ENCODE peak calls at places on chromosomes 5 and 9, in nine cellular contexts. One of them, this sample, is unnamed.

GRCh38 chr5:34657550-34657921 is 1.4 kb downstream of the RAI14 start:
- DNase-seq in HTR-8/SVneo: peak
- DNase-seq in NCI-H2171: no peak
- DNase-seq in left kidney: peak
- DNase-seq in neuronal stem cell: no peak
- DNase-seq in anterior cingulate cortex: no peak
- DNase-seq in effector memory CD4-positive, alpha-beta T cell: no peak
- DNase-seq in amygdala: no peak
- DNase-seq in HS-27A: no peak
- DNase-seq in this sample: peak

GRCh38 chr5:8843766-8844165 is 702.1 kb downstream of the SEMA5A start:
- DNase-seq in anterior cingulate cortex: peak
- DNase-seq in NCI-H2171: no peak
- DNase-seq in HS-27A: no peak
- DNase-seq in effector memory CD4-positive, alpha-beta T cell: no peak
- DNase-seq in HTR-8/SVneo: no peak
- DNase-seq in neuronal stem cell: no peak
- DNase-seq in amygdala: peak
- DNase-seq in left kidney: no peak
- DNase-seq in this sample: no peak

GRCh38 chr9:124595743-124596142 is 88.5 kb upstream of the NR5A1 start:
- DNase-seq in NCI-H2171: no peak
- DNase-seq in anterior cingulate cortex: no peak
- DNase-seq in amygdala: no peak
- DNase-seq in left kidney: peak
- DNase-seq in neuronal stem cell: no peak
- DNase-seq in effector memory CD4-positive, alpha-beta T cell: no peak
- DNase-seq in HS-27A: no peak
- DNase-seq in HTR-8/SVneo: no peak
- DNase-seq in this sample: no peak

GRCh38 chr5:116303810-116304209 is 219.0 kb downstream of the COMMD10 start:
- DNase-seq in left kidney: no peak
- DNase-seq in anterior cingulate cortex: no peak
- DNase-seq in neuronal stem cell: no peak
- DNase-seq in HS-27A: no peak
- DNase-seq in HTR-8/SVneo: no peak
- DNase-seq in NCI-H2171: no peak
- DNase-seq in effector memory CD4-positive, alpha-beta T cell: no peak
- DNase-seq in amygdala: no peak
- DNase-seq in this sample: no peak

GRCh38 chr9:109956811-109957440 is 176.9 kb downstream of the PALM2AKAP2 start:
- DNase-seq in anterior cingulate cortex: no peak
- DNase-seq in HTR-8/SVneo: no peak
- DNase-seq in amygdala: no peak
- DNase-seq in left kidney: peak
- DNase-seq in HS-27A: no peak
- DNase-seq in NCI-H2171: peak
- DNase-seq in neuronal stem cell: peak
- DNase-seq in effector memory CD4-positive, alpha-beta T cell: no peak
- DNase-seq in this sample: no peak

GRCh38 chr9:123011878-123012528 is 21.5 kb upstream of the GPR21 start:
- DNase-seq in amygdala: no peak
- DNase-seq in HTR-8/SVneo: no peak
- DNase-seq in effector memory CD4-positive, alpha-beta T cell: no peak
- DNase-seq in HS-27A: no peak
- DNase-seq in left kidney: no peak
- DNase-seq in NCI-H2171: no peak
- DNase-seq in anterior cingulate cortex: no peak
- DNase-seq in neuronal stem cell: no peak
- DNase-seq in this sample: no peak

GRCh38 chr5:87361031-87361443 is 51.7 kb downstream of the CCNH start:
- DNase-seq in neuronal stem cell: no peak
- DNase-seq in anterior cingulate cortex: no peak
- DNase-seq in amygdala: no peak
- DNase-seq in NCI-H2171: no peak
- DNase-seq in effector memory CD4-positive, alpha-beta T cell: no peak
- DNase-seq in HTR-8/SVneo: no peak
- DNase-seq in HS-27A: no peak
- DNase-seq in left kidney: no peak
- DNase-seq in this sample: no peak

GRCh38 chr5:79070002-79070567 is 518 bp downstream of the BHMT2 start:
- DNase-seq in HTR-8/SVneo: no peak
- DNase-seq in NCI-H2171: no peak
- DNase-seq in effector memory CD4-positive, alpha-beta T cell: no peak
- DNase-seq in neuronal stem cell: no peak
- DNase-seq in HS-27A: no peak
- DNase-seq in left kidney: peak
- DNase-seq in anterior cingulate cortex: no peak
- DNase-seq in amygdala: no peak
- DNase-seq in this sample: peak

GRCh38 chr5:473344-474192 is 30.6 kb downstream of the EXOC3 start:
- DNase-seq in neuronal stem cell: peak
- DNase-seq in HTR-8/SVneo: peak
- DNase-seq in NCI-H2171: peak
- DNase-seq in amygdala: no peak
- DNase-seq in HS-27A: no peak
- DNase-seq in effector memory CD4-positive, alpha-beta T cell: no peak
- DNase-seq in left kidney: peak
- DNase-seq in anterior cingulate cortex: no peak
- DNase-seq in this sample: peak

GRCh38 chr5:123007771-123008170 is 28.8 kb downstream of the PPIC start:
- DNase-seq in anterior cingulate cortex: no peak
- DNase-seq in HS-27A: no peak
- DNase-seq in HTR-8/SVneo: no peak
- DNase-seq in left kidney: no peak
- DNase-seq in NCI-H2171: no peak
- DNase-seq in neuronal stem cell: no peak
- DNase-seq in effector memory CD4-positive, alpha-beta T cell: no peak
- DNase-seq in amygdala: no peak
- DNase-seq in this sample: no peak

GRCh38 chr5:41794478-41794877 is 75.7 kb downstream of the OXCT1 start:
- DNase-seq in NCI-H2171: no peak
- DNase-seq in HTR-8/SVneo: peak
- DNase-seq in neuronal stem cell: no peak
- DNase-seq in anterior cingulate cortex: no peak
- DNase-seq in amygdala: peak
- DNase-seq in left kidney: peak
- DNase-seq in HS-27A: peak
- DNase-seq in effector memory CD4-positive, alpha-beta T cell: no peak
- DNase-seq in this sample: peak

GRCh38 chr5:154296525-154297159 is 106.1 kb downstream of the GALNT10 start:
- DNase-seq in left kidney: no peak
- DNase-seq in amygdala: no peak
- DNase-seq in anterior cingulate cortex: no peak
- DNase-seq in HTR-8/SVneo: no peak
- DNase-seq in HS-27A: no peak
- DNase-seq in neuronal stem cell: no peak
- DNase-seq in effector memory CD4-positive, alpha-beta T cell: no peak
- DNase-seq in NCI-H2171: no peak
- DNase-seq in this sample: no peak

GRCh38 chr9:13291718-13292117 is 12.2 kb upstream of the MPDZ start:
- DNase-seq in left kidney: no peak
- DNase-seq in neuronal stem cell: no peak
- DNase-seq in HS-27A: no peak
- DNase-seq in effector memory CD4-positive, alpha-beta T cell: no peak
- DNase-seq in HTR-8/SVneo: no peak
- DNase-seq in NCI-H2171: no peak
- DNase-seq in anterior cingulate cortex: no peak
- DNase-seq in amygdala: no peak
- DNase-seq in this sample: no peak

GRCh38 chr9:129989740-129990139 is 53.2 kb downstream of the FNBP1 start:
- DNase-seq in HS-27A: peak
- DNase-seq in neuronal stem cell: no peak
- DNase-seq in anterior cingulate cortex: no peak
- DNase-seq in left kidney: no peak
- DNase-seq in HTR-8/SVneo: no peak
- DNase-seq in amygdala: no peak
- DNase-seq in NCI-H2171: no peak
- DNase-seq in effector memory CD4-positive, alpha-beta T cell: no peak
- DNase-seq in this sample: no peak

GRCh38 chr9:14924821-14925220 is 14.6 kb upstream of the FREM1 start:
- DNase-seq in neuronal stem cell: no peak
- DNase-seq in HTR-8/SVneo: peak
- DNase-seq in effector memory CD4-positive, alpha-beta T cell: no peak
- DNase-seq in NCI-H2171: no peak
- DNase-seq in anterior cingulate cortex: no peak
- DNase-seq in amygdala: no peak
- DNase-seq in HS-27A: no peak
- DNase-seq in left kidney: no peak
- DNase-seq in this sample: peak

GRCh38 chr5:172637740-172638139 is 3.3 kb upstream of the NEURL1B start:
- DNase-seq in neuronal stem cell: no peak
- DNase-seq in HTR-8/SVneo: no peak
- DNase-seq in effector memory CD4-positive, alpha-beta T cell: no peak
- DNase-seq in NCI-H2171: no peak
- DNase-seq in amygdala: no peak
- DNase-seq in HS-27A: no peak
- DNase-seq in anterior cingulate cortex: no peak
- DNase-seq in left kidney: no peak
- DNase-seq in this sample: no peak

GRCh38 chr9:107638922-107639321 is 149.4 kb upstream of the KLF4 start:
- DNase-seq in anterior cingulate cortex: no peak
- DNase-seq in HTR-8/SVneo: no peak
- DNase-seq in NCI-H2171: no peak
- DNase-seq in effector memory CD4-positive, alpha-beta T cell: no peak
- DNase-seq in amygdala: no peak
- DNase-seq in left kidney: peak
- DNase-seq in HS-27A: no peak
- DNase-seq in neuronal stem cell: no peak
- DNase-seq in this sample: peak

GRCh38 chr5:105840800-105841199 is 1829.9 kb downstream of the EFNA5 start:
- DNase-seq in HS-27A: no peak
- DNase-seq in HTR-8/SVneo: no peak
- DNase-seq in effector memory CD4-positive, alpha-beta T cell: no peak
- DNase-seq in amygdala: no peak
- DNase-seq in left kidney: no peak
- DNase-seq in neuronal stem cell: no peak
- DNase-seq in anterior cingulate cortex: no peak
- DNase-seq in NCI-H2171: no peak
- DNase-seq in this sample: no peak

GRCh38 chr9:93123561-93124283 is 10.3 kb downstream of the NINJ1 start:
- DNase-seq in NCI-H2171: no peak
- DNase-seq in anterior cingulate cortex: no peak
- DNase-seq in amygdala: no peak
- DNase-seq in neuronal stem cell: no peak
- DNase-seq in left kidney: no peak
- DNase-seq in HS-27A: no peak
- DNase-seq in effector memory CD4-positive, alpha-beta T cell: no peak
- DNase-seq in HTR-8/SVneo: no peak
- DNase-seq in this sample: no peak

GRCh38 chr9:135009051-135009560 is 78.4 kb upstream of the OLFM1 start:
- DNase-seq in HTR-8/SVneo: no peak
- DNase-seq in left kidney: no peak
- DNase-seq in anterior cingulate cortex: no peak
- DNase-seq in HS-27A: no peak
- DNase-seq in amygdala: no peak
- DNase-seq in neuronal stem cell: no peak
- DNase-seq in NCI-H2171: no peak
- DNase-seq in effector memory CD4-positive, alpha-beta T cell: no peak
- DNase-seq in this sample: no peak

GRCh38 chr5:137743031-137743640 is 7.2 kb upstream of the KLHL3 start:
- DNase-seq in anterior cingulate cortex: peak
- DNase-seq in neuronal stem cell: peak
- DNase-seq in effector memory CD4-positive, alpha-beta T cell: peak
- DNase-seq in left kidney: peak
- DNase-seq in HTR-8/SVneo: peak
- DNase-seq in amygdala: peak
- DNase-seq in NCI-H2171: no peak
- DNase-seq in HS-27A: peak
- DNase-seq in this sample: peak

GRCh38 chr5:77167695-77168111 is 42.8 kb upstream of the PDE8B start:
- DNase-seq in HTR-8/SVneo: peak
- DNase-seq in anterior cingulate cortex: no peak
- DNase-seq in amygdala: no peak
- DNase-seq in neuronal stem cell: no peak
- DNase-seq in left kidney: peak
- DNase-seq in effector memory CD4-positive, alpha-beta T cell: no peak
- DNase-seq in HS-27A: peak
- DNase-seq in NCI-H2171: no peak
- DNase-seq in this sample: peak

GRCh38 chr9:20087481-20087880 is 298.6 kb upstream of the SLC24A2 start:
- DNase-seq in neuronal stem cell: no peak
- DNase-seq in HTR-8/SVneo: no peak
- DNase-seq in amygdala: no peak
- DNase-seq in NCI-H2171: no peak
- DNase-seq in left kidney: no peak
- DNase-seq in anterior cingulate cortex: no peak
- DNase-seq in HS-27A: no peak
- DNase-seq in effector memory CD4-positive, alpha-beta T cell: no peak
- DNase-seq in this sample: no peak

GRCh38 chr5:67427745-67428298 is 231.2 kb upstream of the CD180 start:
- DNase-seq in NCI-H2171: no peak
- DNase-seq in effector memory CD4-positive, alpha-beta T cell: no peak
- DNase-seq in HTR-8/SVneo: no peak
- DNase-seq in HS-27A: no peak
- DNase-seq in neuronal stem cell: no peak
- DNase-seq in amygdala: no peak
- DNase-seq in left kidney: no peak
- DNase-seq in anterior cingulate cortex: no peak
- DNase-seq in this sample: no peak

GRCh38 chr5:59838989-59839388 is 54.5 kb downstream of the PDE4D start:
- DNase-seq in anterior cingulate cortex: no peak
- DNase-seq in NCI-H2171: no peak
- DNase-seq in effector memory CD4-positive, alpha-beta T cell: no peak
- DNase-seq in neuronal stem cell: no peak
- DNase-seq in HTR-8/SVneo: no peak
- DNase-seq in amygdala: no peak
- DNase-seq in left kidney: no peak
- DNase-seq in HS-27A: no peak
- DNase-seq in this sample: no peak

This sample was measured in hepatic stellate cell.